ENCODE peak calls at places on chromosomes 13 and 19, in ten cellular contexts. One of them, this sample, is unnamed.

GRCh38 chr19:3699071-3699740 is 1.1 kb downstream of the PIP5K1C start:
- DNase-seq in stomach: no peak
- DNase-seq in K562: peak
- DNase-seq in Panc1: no peak
- DNase-seq in HepG2: no peak
- DNase-seq in endothelial cell of umbilical vein: peak
- DNase-seq in GM23338: no peak
- DNase-seq in sigmoid colon: peak
- DNase-seq in transverse colon: peak
- DNase-seq in HCT116: no peak
- DNase-seq in this sample: no peak

GRCh38 chr13:92265408-92265807 is 867.0 kb downstream of the GPC5 start:
- DNase-seq in stomach: no peak
- DNase-seq in K562: no peak
- DNase-seq in Panc1: no peak
- DNase-seq in HepG2: no peak
- DNase-seq in endothelial cell of umbilical vein: no peak
- DNase-seq in GM23338: no peak
- DNase-seq in sigmoid colon: no peak
- DNase-seq in transverse colon: no peak
- DNase-seq in HCT116: no peak
- DNase-seq in this sample: no peak

GRCh38 chr19:46221981-46222610 is 7.4 kb upstream of the IGFL1 start:
- DNase-seq in stomach: peak
- DNase-seq in K562: no peak
- DNase-seq in Panc1: no peak
- DNase-seq in HepG2: no peak
- DNase-seq in endothelial cell of umbilical vein: no peak
- DNase-seq in GM23338: peak
- DNase-seq in sigmoid colon: peak
- DNase-seq in transverse colon: no peak
- DNase-seq in HCT116: no peak
- DNase-seq in this sample: peak

GRCh38 chr19:56403764-56404704 is at the start of gene ZNF583:
- DNase-seq in stomach: peak
- DNase-seq in K562: peak
- DNase-seq in Panc1: peak
- DNase-seq in HepG2: peak
- DNase-seq in endothelial cell of umbilical vein: peak
- DNase-seq in GM23338: peak
- DNase-seq in sigmoid colon: peak
- DNase-seq in transverse colon: peak
- DNase-seq in HCT116: no peak
- DNase-seq in this sample: peak

GRCh38 chr19:33998739-33999345 is 173.5 kb upstream of the LSM14A start:
- DNase-seq in stomach: no peak
- DNase-seq in K562: no peak
- DNase-seq in Panc1: no peak
- DNase-seq in HepG2: no peak
- DNase-seq in endothelial cell of umbilical vein: peak
- DNase-seq in GM23338: no peak
- DNase-seq in sigmoid colon: no peak
- DNase-seq in transverse colon: no peak
- DNase-seq in HCT116: no peak
- DNase-seq in this sample: no peak

GRCh38 chr19:45809643-45810159 is 5.4 kb downstream of the RSPH6A start:
- DNase-seq in stomach: no peak
- DNase-seq in K562: peak
- DNase-seq in Panc1: no peak
- DNase-seq in HepG2: no peak
- DNase-seq in endothelial cell of umbilical vein: peak
- DNase-seq in GM23338: peak
- DNase-seq in sigmoid colon: no peak
- DNase-seq in transverse colon: no peak
- DNase-seq in HCT116: no peak
- DNase-seq in this sample: no peak

GRCh38 chr19:18450934-18451836 is 13.3 kb upstream of the ISYNA1 start:
- DNase-seq in stomach: peak
- DNase-seq in K562: peak
- DNase-seq in Panc1: no peak
- DNase-seq in HepG2: peak
- DNase-seq in endothelial cell of umbilical vein: peak
- DNase-seq in GM23338: peak
- DNase-seq in sigmoid colon: peak
- DNase-seq in transverse colon: peak
- DNase-seq in HCT116: no peak
- DNase-seq in this sample: peak

GRCh38 chr19:57888494-57889231 is at the start of gene ZNF814:
- DNase-seq in stomach: peak
- DNase-seq in K562: no peak
- DNase-seq in Panc1: no peak
- DNase-seq in HepG2: no peak
- DNase-seq in endothelial cell of umbilical vein: peak
- DNase-seq in GM23338: peak
- DNase-seq in sigmoid colon: peak
- DNase-seq in transverse colon: peak
- DNase-seq in HCT116: no peak
- DNase-seq in this sample: peak

GRCh38 chr13:20942938-20943518 is 40.5 kb upstream of the XPO4 start:
- DNase-seq in stomach: no peak
- DNase-seq in K562: no peak
- DNase-seq in Panc1: no peak
- DNase-seq in HepG2: no peak
- DNase-seq in endothelial cell of umbilical vein: no peak
- DNase-seq in GM23338: no peak
- DNase-seq in sigmoid colon: no peak
- DNase-seq in transverse colon: peak
- DNase-seq in HCT116: no peak
- DNase-seq in this sample: no peak

GRCh38 chr19:15154002-15154612 is 46.7 kb downstream of the NOTCH3 start:
- DNase-seq in stomach: no peak
- DNase-seq in K562: peak
- DNase-seq in Panc1: no peak
- DNase-seq in HepG2: peak
- DNase-seq in endothelial cell of umbilical vein: peak
- DNase-seq in GM23338: peak
- DNase-seq in sigmoid colon: peak
- DNase-seq in transverse colon: peak
- DNase-seq in HCT116: peak
- DNase-seq in this sample: no peak

GRCh38 chr13:90974249-90974954 is 373.1 kb upstream of the MIR17HG start:
- DNase-seq in stomach: no peak
- DNase-seq in K562: no peak
- DNase-seq in Panc1: no peak
- DNase-seq in HepG2: no peak
- DNase-seq in endothelial cell of umbilical vein: no peak
- DNase-seq in GM23338: peak
- DNase-seq in sigmoid colon: no peak
- DNase-seq in transverse colon: no peak
- DNase-seq in HCT116: no peak
- DNase-seq in this sample: no peak

GRCh38 chr19:1261863-1262686 is 7.1 kb upstream of the CIRBP start:
- DNase-seq in stomach: peak
- DNase-seq in K562: no peak
- DNase-seq in Panc1: no peak
- DNase-seq in HepG2: peak
- DNase-seq in endothelial cell of umbilical vein: no peak
- DNase-seq in GM23338: no peak
- DNase-seq in sigmoid colon: peak
- DNase-seq in transverse colon: peak
- DNase-seq in HCT116: no peak
- DNase-seq in this sample: peak

GRCh38 chr19:1261512-1261862 is 7.6 kb upstream of the CIRBP start:
- DNase-seq in stomach: no peak
- DNase-seq in K562: no peak
- DNase-seq in Panc1: no peak
- DNase-seq in HepG2: no peak
- DNase-seq in endothelial cell of umbilical vein: no peak
- DNase-seq in GM23338: peak
- DNase-seq in sigmoid colon: peak
- DNase-seq in transverse colon: peak
- DNase-seq in HCT116: no peak
- DNase-seq in this sample: no peak

GRCh38 chr19:1263198-1263597 is 5.9 kb upstream of the CIRBP start:
- DNase-seq in stomach: no peak
- DNase-seq in K562: no peak
- DNase-seq in Panc1: no peak
- DNase-seq in HepG2: no peak
- DNase-seq in endothelial cell of umbilical vein: no peak
- DNase-seq in GM23338: no peak
- DNase-seq in sigmoid colon: no peak
- DNase-seq in transverse colon: no peak
- DNase-seq in HCT116: no peak
- DNase-seq in this sample: no peak

GRCh38 chr19:1260749-1261511 is 8.2 kb upstream of the CIRBP start:
- DNase-seq in stomach: peak
- DNase-seq in K562: peak
- DNase-seq in Panc1: no peak
- DNase-seq in HepG2: peak
- DNase-seq in endothelial cell of umbilical vein: peak
- DNase-seq in GM23338: peak
- DNase-seq in sigmoid colon: peak
- DNase-seq in transverse colon: peak
- DNase-seq in HCT116: peak
- DNase-seq in this sample: peak

GRCh38 chr19:1262687-1263123 is 6.4 kb upstream of the CIRBP start:
- DNase-seq in stomach: no peak
- DNase-seq in K562: no peak
- DNase-seq in Panc1: no peak
- DNase-seq in HepG2: no peak
- DNase-seq in endothelial cell of umbilical vein: no peak
- DNase-seq in GM23338: peak
- DNase-seq in sigmoid colon: no peak
- DNase-seq in transverse colon: peak
- DNase-seq in HCT116: no peak
- DNase-seq in this sample: peak
- TF ChIP-seq POLR2AphosphoS5 in stomach: no peak
- TF ChIP-seq POLR2AphosphoS5 in K562: no peak
- TF ChIP-seq POLR2AphosphoS5 in Panc1: no peak
- TF ChIP-seq POLR2AphosphoS5 in HepG2: no peak
- TF ChIP-seq POLR2AphosphoS5 in endothelial cell of umbilical vein: no peak
- TF ChIP-seq POLR2AphosphoS5 in GM23338: peak
- TF ChIP-seq POLR2AphosphoS5 in sigmoid colon: no peak
- TF ChIP-seq POLR2AphosphoS5 in transverse colon: no peak
- TF ChIP-seq POLR2AphosphoS5 in HCT116: no peak
- TF ChIP-seq POLR2AphosphoS5 in this sample: no peak

GRCh38 chr19:41352609-41353465 is 885 bp downstream of the TGFB1 start:
- DNase-seq in stomach: peak
- DNase-seq in K562: peak
- DNase-seq in Panc1: no peak
- DNase-seq in HepG2: peak
- DNase-seq in endothelial cell of umbilical vein: peak
- DNase-seq in GM23338: peak
- DNase-seq in sigmoid colon: peak
- DNase-seq in transverse colon: peak
- DNase-seq in HCT116: no peak
- DNase-seq in this sample: no peak
- H3K27ac ChIP-seq in stomach: peak
- H3K27ac ChIP-seq in K562: peak
- H3K27ac ChIP-seq in Panc1: peak
- H3K27ac ChIP-seq in HepG2: peak
- H3K27ac ChIP-seq in endothelial cell of umbilical vein: peak
- H3K27ac ChIP-seq in GM23338: no peak
- H3K27ac ChIP-seq in sigmoid colon: peak
- H3K27ac ChIP-seq in transverse colon: peak
- H3K27ac ChIP-seq in HCT116: peak
- H3K27ac ChIP-seq in this sample: peak

GRCh38 chr13:45336025-45336800 is 4.8 kb downstream of the TPT1 start:
- DNase-seq in stomach: no peak
- DNase-seq in K562: no peak
- DNase-seq in Panc1: no peak
- DNase-seq in HepG2: no peak
- DNase-seq in endothelial cell of umbilical vein: no peak
- DNase-seq in GM23338: peak
- DNase-seq in sigmoid colon: no peak
- DNase-seq in transverse colon: no peak
- DNase-seq in HCT116: no peak
- DNase-seq in this sample: no peak
- TF ChIP-seq POLR2AphosphoS5 in stomach: no peak
- TF ChIP-seq POLR2AphosphoS5 in K562: peak
- TF ChIP-seq POLR2AphosphoS5 in Panc1: no peak
- TF ChIP-seq POLR2AphosphoS5 in HepG2: peak
- TF ChIP-seq POLR2AphosphoS5 in endothelial cell of umbilical vein: no peak
- TF ChIP-seq POLR2AphosphoS5 in GM23338: peak
- TF ChIP-seq POLR2AphosphoS5 in sigmoid colon: no peak
- TF ChIP-seq POLR2AphosphoS5 in transverse colon: peak
- TF ChIP-seq POLR2AphosphoS5 in HCT116: peak
- TF ChIP-seq POLR2AphosphoS5 in this sample: peak

GRCh38 chr13:65943024-65943423 is 1287.1 kb downstream of the PCDH9 start:
- DNase-seq in stomach: no peak
- DNase-seq in K562: no peak
- DNase-seq in Panc1: no peak
- DNase-seq in HepG2: no peak
- DNase-seq in endothelial cell of umbilical vein: peak
- DNase-seq in GM23338: no peak
- DNase-seq in sigmoid colon: no peak
- DNase-seq in transverse colon: no peak
- DNase-seq in HCT116: no peak
- DNase-seq in this sample: no peak
- H3K27ac ChIP-seq in stomach: no peak
- H3K27ac ChIP-seq in K562: no peak
- H3K27ac ChIP-seq in Panc1: no peak
- H3K27ac ChIP-seq in HepG2: no peak
- H3K27ac ChIP-seq in endothelial cell of umbilical vein: peak
- H3K27ac ChIP-seq in GM23338: no peak
- H3K27ac ChIP-seq in sigmoid colon: peak
- H3K27ac ChIP-seq in transverse colon: no peak
- H3K27ac ChIP-seq in HCT116: no peak
- H3K27ac ChIP-seq in this sample: no peak

This sample was measured in breast epithelium.